ENCODE peak calls at places on chromosomes 7 and 10, in nine cellular contexts. One of them, this sample, is unnamed.

GRCh38 chr7:39073432-39073831 is 95.7 kb downstream of the POU6F2 start:
- DNase-seq in gastrocnemius medialis: no peak
- DNase-seq in A549: no peak
- DNase-seq in colonic mucosa: no peak
- DNase-seq in ovary: no peak
- DNase-seq in AG04449: no peak
- DNase-seq in AG04450: no peak
- DNase-seq in brain microvascular endothelial cell: no peak
- DNase-seq in PC-9: no peak
- DNase-seq in this sample: no peak

GRCh38 chr7:149719050-149719899 is 54.1 kb downstream of the ZNF467 start:
- DNase-seq in gastrocnemius medialis: no peak
- DNase-seq in A549: no peak
- DNase-seq in colonic mucosa: no peak
- DNase-seq in ovary: no peak
- DNase-seq in AG04449: no peak
- DNase-seq in AG04450: peak
- DNase-seq in brain microvascular endothelial cell: peak
- DNase-seq in PC-9: no peak
- DNase-seq in this sample: peak

GRCh38 chr10:73590881-73591577 is at the start of gene USP54:
- DNase-seq in gastrocnemius medialis: no peak
- DNase-seq in A549: no peak
- DNase-seq in colonic mucosa: peak
- DNase-seq in ovary: no peak
- DNase-seq in AG04449: no peak
- DNase-seq in AG04450: no peak
- DNase-seq in brain microvascular endothelial cell: peak
- DNase-seq in PC-9: peak
- DNase-seq in this sample: no peak

GRCh38 chr7:138842111-138842510 is 44.1 kb upstream of the ATP6V0A4 start:
- DNase-seq in gastrocnemius medialis: no peak
- DNase-seq in A549: peak
- DNase-seq in colonic mucosa: no peak
- DNase-seq in ovary: no peak
- DNase-seq in AG04449: peak
- DNase-seq in AG04450: peak
- DNase-seq in brain microvascular endothelial cell: peak
- DNase-seq in PC-9: peak
- DNase-seq in this sample: peak

GRCh38 chr10:5297466-5297865 is 67.3 kb upstream of the UCN3 start:
- DNase-seq in gastrocnemius medialis: peak
- DNase-seq in A549: no peak
- DNase-seq in colonic mucosa: no peak
- DNase-seq in ovary: no peak
- DNase-seq in AG04449: no peak
- DNase-seq in AG04450: no peak
- DNase-seq in brain microvascular endothelial cell: no peak
- DNase-seq in PC-9: no peak
- DNase-seq in this sample: peak

GRCh38 chr10:69506834-69507643 is 55.8 kb downstream of the TSPAN15 start:
- DNase-seq in gastrocnemius medialis: peak
- DNase-seq in A549: no peak
- DNase-seq in colonic mucosa: peak
- DNase-seq in ovary: no peak
- DNase-seq in AG04449: no peak
- DNase-seq in AG04450: no peak
- DNase-seq in brain microvascular endothelial cell: no peak
- DNase-seq in PC-9: peak
- DNase-seq in this sample: no peak

GRCh38 chr7:5211730-5212482 is 21.9 kb downstream of the WIPI2 start:
- DNase-seq in gastrocnemius medialis: no peak
- DNase-seq in A549: no peak
- DNase-seq in colonic mucosa: no peak
- DNase-seq in ovary: no peak
- DNase-seq in AG04449: no peak
- DNase-seq in AG04450: no peak
- DNase-seq in brain microvascular endothelial cell: no peak
- DNase-seq in PC-9: no peak
- DNase-seq in this sample: no peak

GRCh38 chr10:98555011-98555619 is 108.4 kb upstream of the HPS1 start:
- DNase-seq in gastrocnemius medialis: no peak
- DNase-seq in A549: no peak
- DNase-seq in colonic mucosa: no peak
- DNase-seq in ovary: no peak
- DNase-seq in AG04449: no peak
- DNase-seq in AG04450: no peak
- DNase-seq in brain microvascular endothelial cell: no peak
- DNase-seq in PC-9: no peak
- DNase-seq in this sample: no peak

GRCh38 chr7:12801107-12801506 is 113.7 kb downstream of the ARL4A start:
- DNase-seq in gastrocnemius medialis: no peak
- DNase-seq in A549: no peak
- DNase-seq in colonic mucosa: peak
- DNase-seq in ovary: no peak
- DNase-seq in AG04449: no peak
- DNase-seq in AG04450: no peak
- DNase-seq in brain microvascular endothelial cell: no peak
- DNase-seq in PC-9: peak
- DNase-seq in this sample: no peak

GRCh38 chr10:109328001-109328400 is 595.3 kb downstream of the XPNPEP1 start:
- DNase-seq in gastrocnemius medialis: no peak
- DNase-seq in A549: no peak
- DNase-seq in colonic mucosa: no peak
- DNase-seq in ovary: no peak
- DNase-seq in AG04449: no peak
- DNase-seq in AG04450: no peak
- DNase-seq in brain microvascular endothelial cell: no peak
- DNase-seq in PC-9: no peak
- DNase-seq in this sample: no peak
- TF ChIP-seq CTCF in gastrocnemius medialis: no peak
- TF ChIP-seq CTCF in A549: no peak
- TF ChIP-seq CTCF in colonic mucosa: no peak
- TF ChIP-seq CTCF in ovary: no peak
- TF ChIP-seq CTCF in AG04449: no peak
- TF ChIP-seq CTCF in AG04450: no peak
- TF ChIP-seq CTCF in brain microvascular endothelial cell: peak
- TF ChIP-seq CTCF in PC-9: no peak
- TF ChIP-seq CTCF in this sample: no peak

DNA sequence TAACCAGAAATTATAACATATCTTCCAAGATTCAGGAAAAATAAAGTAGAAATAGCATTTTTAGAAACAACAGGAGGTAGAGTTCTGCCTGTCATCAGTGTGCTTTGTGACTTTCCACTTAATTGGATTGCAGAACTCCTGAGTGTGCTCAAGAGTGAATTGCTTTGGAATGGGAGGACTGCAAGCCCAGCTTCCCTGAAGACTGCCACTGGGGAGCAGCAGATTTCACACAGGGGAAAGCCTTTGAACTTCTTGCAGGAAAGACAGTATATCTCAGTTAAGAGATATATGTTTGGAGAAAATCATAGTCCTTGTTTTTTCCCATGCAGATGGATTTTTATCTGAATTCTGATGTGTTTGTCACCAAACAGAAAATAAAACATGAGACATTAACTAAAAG is 124.5 kb downstream of the TMEM168 start:
- DNase-seq in gastrocnemius medialis: no peak
- DNase-seq in A549: no peak
- DNase-seq in colonic mucosa: peak
- DNase-seq in ovary: no peak
- DNase-seq in AG04449: no peak
- DNase-seq in AG04450: no peak
- DNase-seq in brain microvascular endothelial cell: no peak
- DNase-seq in PC-9: no peak
- DNase-seq in this sample: no peak
- TF ChIP-seq CTCF in gastrocnemius medialis: no peak
- TF ChIP-seq CTCF in A549: no peak
- TF ChIP-seq CTCF in colonic mucosa: peak
- TF ChIP-seq CTCF in ovary: no peak
- TF ChIP-seq CTCF in AG04449: no peak
- TF ChIP-seq CTCF in AG04450: peak
- TF ChIP-seq CTCF in brain microvascular endothelial cell: peak
- TF ChIP-seq CTCF in PC-9: no peak
- TF ChIP-seq CTCF in this sample: no peak

GRCh38 chr7:77416621-77417371 is 647 bp upstream of the GSAP start:
- DNase-seq in gastrocnemius medialis: no peak
- DNase-seq in A549: peak
- DNase-seq in colonic mucosa: no peak
- DNase-seq in ovary: no peak
- DNase-seq in AG04449: no peak
- DNase-seq in AG04450: no peak
- DNase-seq in brain microvascular endothelial cell: no peak
- DNase-seq in PC-9: no peak
- DNase-seq in this sample: peak
- TF ChIP-seq CTCF in gastrocnemius medialis: no peak
- TF ChIP-seq CTCF in A549: peak
- TF ChIP-seq CTCF in colonic mucosa: no peak
- TF ChIP-seq CTCF in ovary: no peak
- TF ChIP-seq CTCF in AG04449: no peak
- TF ChIP-seq CTCF in AG04450: no peak
- TF ChIP-seq CTCF in brain microvascular endothelial cell: no peak
- TF ChIP-seq CTCF in PC-9: no peak
- TF ChIP-seq CTCF in this sample: no peak

GRCh38 chr7:123746055-123746454 is 2.7 kb downstream of the WASL start:
- DNase-seq in gastrocnemius medialis: no peak
- DNase-seq in A549: no peak
- DNase-seq in colonic mucosa: no peak
- DNase-seq in ovary: no peak
- DNase-seq in AG04449: no peak
- DNase-seq in AG04450: no peak
- DNase-seq in brain microvascular endothelial cell: no peak
- DNase-seq in PC-9: no peak
- DNase-seq in this sample: no peak

GRCh38 chr7:123748734-123749536 is at the start of gene WASL:
- DNase-seq in gastrocnemius medialis: peak
- DNase-seq in A549: peak
- DNase-seq in colonic mucosa: peak
- DNase-seq in ovary: peak
- DNase-seq in AG04449: no peak
- DNase-seq in AG04450: peak
- DNase-seq in brain microvascular endothelial cell: peak
- DNase-seq in PC-9: peak
- DNase-seq in this sample: peak

GRCh38 chr7:123748171-123748733 is 551 bp downstream of the WASL start:
- DNase-seq in gastrocnemius medialis: peak
- DNase-seq in A549: peak
- DNase-seq in colonic mucosa: peak
- DNase-seq in ovary: peak
- DNase-seq in AG04449: no peak
- DNase-seq in AG04450: no peak
- DNase-seq in brain microvascular endothelial cell: peak
- DNase-seq in PC-9: peak
- DNase-seq in this sample: peak

GRCh38 chr7:123747089-123747488 is 1.7 kb downstream of the WASL start:
- DNase-seq in gastrocnemius medialis: no peak
- DNase-seq in A549: no peak
- DNase-seq in colonic mucosa: no peak
- DNase-seq in ovary: no peak
- DNase-seq in AG04449: no peak
- DNase-seq in AG04450: no peak
- DNase-seq in brain microvascular endothelial cell: no peak
- DNase-seq in PC-9: no peak
- DNase-seq in this sample: no peak

DNA sequence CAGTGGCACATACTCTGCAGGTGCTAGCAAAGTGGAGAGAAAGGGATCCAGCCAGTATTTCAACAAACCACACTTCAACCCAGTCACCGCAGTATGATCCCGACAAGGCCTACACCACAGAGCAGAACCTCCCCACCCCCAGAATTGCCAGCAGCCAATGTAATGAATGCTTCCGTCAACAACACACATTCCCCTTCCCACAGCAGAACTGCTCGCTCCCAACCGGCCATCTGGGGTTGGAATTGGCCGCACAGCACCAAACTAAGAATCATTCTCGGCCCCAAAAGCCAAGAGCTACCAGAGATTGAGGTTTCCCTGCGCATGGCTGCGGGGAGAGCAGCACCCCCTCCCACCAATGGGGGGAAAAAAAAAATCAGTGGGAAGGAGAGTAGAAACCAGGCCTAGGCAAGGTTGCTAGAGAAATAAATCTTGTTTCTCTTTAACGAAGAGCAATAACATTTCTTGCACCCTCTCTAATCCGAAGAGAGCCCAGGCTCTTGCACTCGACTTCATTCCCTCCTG is 1.1 kb downstream of the WASL start:
- DNase-seq in gastrocnemius medialis: peak
- DNase-seq in A549: peak
- DNase-seq in colonic mucosa: peak
- DNase-seq in ovary: peak
- DNase-seq in AG04449: no peak
- DNase-seq in AG04450: peak
- DNase-seq in brain microvascular endothelial cell: peak
- DNase-seq in PC-9: peak
- DNase-seq in this sample: peak
- TF ChIP-seq CTCF in gastrocnemius medialis: no peak
- TF ChIP-seq CTCF in A549: no peak
- TF ChIP-seq CTCF in colonic mucosa: no peak
- TF ChIP-seq CTCF in ovary: no peak
- TF ChIP-seq CTCF in AG04449: no peak
- TF ChIP-seq CTCF in AG04450: no peak
- TF ChIP-seq CTCF in brain microvascular endothelial cell: no peak
- TF ChIP-seq CTCF in PC-9: no peak
- TF ChIP-seq CTCF in this sample: no peak

GRCh38 chr10:104642311-104643022 is 1.4 kb downstream of the SORCS3 start:
- DNase-seq in gastrocnemius medialis: no peak
- DNase-seq in A549: peak
- DNase-seq in colonic mucosa: peak
- DNase-seq in ovary: peak
- DNase-seq in AG04449: no peak
- DNase-seq in AG04450: no peak
- DNase-seq in brain microvascular endothelial cell: no peak
- DNase-seq in PC-9: no peak
- DNase-seq in this sample: peak
- TF ChIP-seq CTCF in gastrocnemius medialis: no peak
- TF ChIP-seq CTCF in A549: peak
- TF ChIP-seq CTCF in colonic mucosa: no peak
- TF ChIP-seq CTCF in ovary: peak
- TF ChIP-seq CTCF in AG04449: peak
- TF ChIP-seq CTCF in AG04450: no peak
- TF ChIP-seq CTCF in brain microvascular endothelial cell: peak
- TF ChIP-seq CTCF in PC-9: no peak
- TF ChIP-seq CTCF in this sample: peak

GRCh38 chr7:1858435-1859265 is 188.6 kb downstream of the ELFN1 start:
- DNase-seq in gastrocnemius medialis: no peak
- DNase-seq in A549: no peak
- DNase-seq in colonic mucosa: no peak
- DNase-seq in ovary: no peak
- DNase-seq in AG04449: no peak
- DNase-seq in AG04450: no peak
- DNase-seq in brain microvascular endothelial cell: no peak
- DNase-seq in PC-9: no peak
- DNase-seq in this sample: no peak
- TF ChIP-seq CTCF in gastrocnemius medialis: no peak
- TF ChIP-seq CTCF in A549: no peak
- TF ChIP-seq CTCF in colonic mucosa: no peak
- TF ChIP-seq CTCF in ovary: no peak
- TF ChIP-seq CTCF in AG04449: no peak
- TF ChIP-seq CTCF in AG04450: no peak
- TF ChIP-seq CTCF in brain microvascular endothelial cell: no peak
- TF ChIP-seq CTCF in PC-9: no peak
- TF ChIP-seq CTCF in this sample: no peak

This sample was measured in adrenal gland.